ENCODE peak calls at places on chromosomes 11 and 22, in seven cellular contexts. X is PC-9, M is LHCN-M2, G is glomerular endothelial cell, W is osteocyte, I is fibroblast of mammary gland, P is T-helper 9 cell. L is an unnamed sample.

GRCh38 chr11:12640926-12641849 is 33.0 kb upstream of the TEAD1 start:
- DNase-seq in W (no peak), P (no peak), X (no peak), I (no peak), M (no peak), G (no peak), L (no peak)

GRCh38 chr11:9015677-9016076 is 11.9 kb upstream of the NRIP3 start:
- DNase-seq in W (peak), I (peak), G (peak), P (peak), M (peak), X (peak), L (peak)

GRCh38 chr22:49046546-49047305 is 780.9 kb downstream of the BRD1 start:
- DNase-seq in I (no peak), M (no peak), X (peak), P (no peak), W (no peak), G (no peak), L (peak)

GRCh38 chr11:122804161-122804560 is 34.1 kb upstream of the CRTAM start:
- DNase-seq in G (no peak), P (no peak), I (peak), W (no peak), X (peak), M (peak), L (no peak)

GRCh38 chr22:48258108-48258705 is 1495.8 kb downstream of the TBC1D22A start:
- DNase-seq in X (no peak), M (no peak), W (no peak), P (no peak), G (no peak), I (no peak), L (no peak)

GRCh38 chr11:65225284-65226102 is 36.3 kb upstream of the POLA2 start:
- DNase-seq in M (peak), P (peak), X (no peak), G (no peak), W (no peak), I (peak), L (no peak)

GRCh38 chr11:67057410-67057757 is 737 bp downstream of the RHOD start:
- DNase-seq in W (no peak), I (no peak), P (no peak), X (peak), M (no peak), G (no peak), L (no peak)

GRCh38 chr11:115104851-115105453 is 399.3 kb downstream of the CADM1 start:
- DNase-seq in X (no peak), W (no peak), M (no peak), P (no peak), G (no peak), I (no peak), L (no peak)

GRCh38 chr22:24054356-24054755 is 43.3 kb downstream of the CABIN1 start:
- DNase-seq in X (no peak), G (no peak), W (no peak), P (no peak), I (no peak), M (no peak), L (no peak)

GRCh38 chr11:104164028-104164520 is at the start of gene PDGFD:
- DNase-seq in G (no peak), P (no peak), W (peak), I (peak), X (peak), M (peak), L (peak)

GRCh38 chr11:16095756-16096155 is 260.6 kb downstream of the SOX6 start:
- DNase-seq in M (no peak), X (no peak), W (no peak), I (no peak), P (no peak), G (no peak), L (no peak)

GRCh38 chr11:123196060-123196714 is 1.1 kb upstream of the CLMP start:
- DNase-seq in W (no peak), P (no peak), G (no peak), X (no peak), M (no peak), I (no peak), L (no peak)

GRCh38 chr11:31641477-31642062 is 132.0 kb downstream of the ELP4 start:
- DNase-seq in W (no peak), M (peak), I (peak), P (no peak), G (no peak), X (peak), L (no peak)

GRCh38 chr11:61495801-61496601 is 12.5 kb upstream of the LRRC10B start:
- DNase-seq in W (no peak), M (peak), X (no peak), P (no peak), G (no peak), I (no peak), L (no peak)

GRCh38 chr11:3160252-3161031 is 4.7 kb downstream of the OSBPL5 start:
- DNase-seq in W (peak), G (peak), M (peak), X (no peak), I (peak), P (no peak), L (no peak)

GRCh38 chr11:61754534-61755482 is 2.4 kb downstream of the MYRF start:
- DNase-seq in P (no peak), G (no peak), X (no peak), I (no peak), M (no peak), W (no peak), L (no peak)

GRCh38 chr11:95728790-95729189 is 60.8 kb downstream of the FAM76B start:
- DNase-seq in I (no peak), M (no peak), W (no peak), X (no peak), G (no peak), P (no peak), L (no peak)

GRCh38 chr22:39135092-39135896 is 17.2 kb downstream of the CBX7 start:
- DNase-seq in P (no peak), W (peak), M (peak), I (no peak), G (no peak), X (peak), L (peak)

GRCh38 chr22:50665212-50665611 is 7.4 kb upstream of the SHANK3 start:
- DNase-seq in G (no peak), W (no peak), X (no peak), P (no peak), I (no peak), M (no peak), L (no peak)

GRCh38 chr11:31655483-31655882 is 145.9 kb downstream of the ELP4 start:
- DNase-seq in G (no peak), X (no peak), P (no peak), M (peak), W (no peak), I (peak), L (no peak)

GRCh38 chr11:71245601-71246391 is 6.6 kb downstream of the SHANK2 start:
- DNase-seq in G (no peak), M (no peak), I (no peak), W (no peak), P (no peak), X (no peak), L (no peak)